ENCODE peak calls at places on chromosomes 16 and 17, in seven cellular contexts. Q is T47D; P is effector memory CD8-positive, alpha-beta T cell; B is activated CD4-positive, alpha-beta T cell treated with anti-CD3 and anti-CD28 coated beads for 36 hours; X is left cardiac atrium; Y is LoVo; J is fibroblast of mammary gland. I is an unnamed sample.

GRCh38 chr16:11100239-11100750 is 155.7 kb downstream of the SOCS1 start:
- DNase-seq in Y (no peak), Q (no peak), X (peak), P (no peak), J (peak), B (peak), I (no peak)

GRCh38 chr16:20153444-20153843 is 79.8 kb upstream of the GPR139 start:
- DNase-seq in X (no peak), Q (no peak), Y (no peak), J (no peak), P (no peak), B (no peak), I (no peak)

GRCh38 chr17:81322271-81323082 is 27.4 kb upstream of the SLC38A10 start:
- DNase-seq in P (no peak), Y (no peak), Q (peak), B (peak), J (peak), X (no peak), I (peak)

GRCh38 chr17:5587431-5588032 is 3.2 kb upstream of the NLRP1 start:
- DNase-seq in J (peak), B (peak), P (peak), Q (peak), X (no peak), Y (peak), I (peak)

GRCh38 chr17:66702106-66702936 is 132.6 kb upstream of the CACNG5 start:
- DNase-seq in Q (no peak), J (peak), X (no peak), B (no peak), P (no peak), Y (peak), I (peak)

GRCh38 chr16:74774223-74775139 is at the start of gene FA2H:
- DNase-seq in Q (peak), J (no peak), P (peak), B (peak), X (peak), Y (peak), I (peak)

GRCh38 chr16:11181242-11181888 is 74.6 kb downstream of the SOCS1 start:
- DNase-seq in Q (no peak), Y (no peak), X (no peak), J (no peak), B (no peak), P (no peak), I (no peak)

GRCh38 chr17:10114931-10115535 is 83.4 kb downstream of the GAS7 start:
- DNase-seq in X (peak), P (peak), B (peak), J (peak), Y (peak), Q (no peak), I (peak)

GRCh38 chr16:73298562-73298961 is 250.6 kb upstream of the ZFHX3 start:
- DNase-seq in P (no peak), J (no peak), B (no peak), X (no peak), Y (no peak), Q (no peak), I (no peak)

GRCh38 chr17:50169121-50169764 is 3.4 kb downstream of the SGCA start:
- DNase-seq in J (peak), B (peak), X (no peak), P (peak), Y (peak), Q (peak), I (peak)

GRCh38 chr16:19840524-19841110 is 44.0 kb downstream of the GPRC5B start:
- DNase-seq in J (no peak), Y (no peak), P (no peak), Q (no peak), X (peak), B (no peak), I (no peak)

GRCh38 chr17:60435244-60436170 is 13.2 kb downstream of the CHCT1 start:
- DNase-seq in Y (peak), Q (peak), P (peak), J (peak), B (peak), X (peak), I (peak)

GRCh38 chr16:383326-384020 is 1.7 kb upstream of the PGAP6 start:
- DNase-seq in J (no peak), P (no peak), Y (no peak), X (no peak), B (peak), Q (peak), I (no peak)

GRCh38 chr16:25066747-25067631 is 44.6 kb upstream of the LCMT1 start:
- DNase-seq in J (peak), X (peak), P (peak), B (peak), Q (peak), Y (peak), I (peak)

GRCh38 chr17:80780381-80781187 is 211.1 kb upstream of the CHMP6 start:
- DNase-seq in X (no peak), Q (no peak), J (peak), Y (no peak), B (peak), P (no peak), I (no peak)

GRCh38 chr17:21042434-21043295 is at the start of gene USP22:
- DNase-seq in J (no peak), P (no peak), Q (no peak), X (no peak), B (peak), Y (peak), I (no peak)

GRCh38 chr17:32266389-32267269 is 997 bp downstream of the RHBDL3 start:
- DNase-seq in J (no peak), B (peak), X (peak), Y (no peak), Q (no peak), P (peak), I (no peak)

GRCh38 chr16:3530371-3530914 is 29.6 kb downstream of the CLUAP1 start:
- DNase-seq in Q (no peak), B (no peak), Y (no peak), J (no peak), P (no peak), X (no peak), I (peak)

GRCh38 chr16:1152123-1152638 is 725 bp upstream of the CACNA1H start:
- DNase-seq in B (peak), Y (no peak), Q (peak), P (peak), J (no peak), X (no peak), I (no peak)

GRCh38 chr17:81020767-81021497 is 14.0 kb upstream of the BAIAP2 start:
- DNase-seq in P (no peak), J (peak), Q (no peak), B (no peak), Y (no peak), X (peak), I (no peak)

GRCh38 chr16:68372806-68373205 is 62.0 kb downstream of the PRMT7 start:
- DNase-seq in J (no peak), X (no peak), B (no peak), P (no peak), Y (no peak), Q (no peak), I (no peak)

GRCh38 chr17:65783845-65784334 is 222.4 kb upstream of the AXIN2 start:
- DNase-seq in X (no peak), P (no peak), J (peak), B (no peak), Q (peak), Y (peak), I (peak)

GRCh38 chr17:47813077-47813476 is 8.5 kb downstream of the OSBPL7 start:
- DNase-seq in J (no peak), Y (no peak), P (no peak), Q (no peak), X (no peak), B (no peak), I (no peak)

GRCh38 chr16:55328611-55329569 is 4.9 kb downstream of the IRX6 start:
- DNase-seq in P (no peak), J (no peak), Y (no peak), Q (no peak), B (no peak), X (no peak), I (no peak)

GRCh38 chr16:11742041-11742535 is 569 bp downstream of the TXNDC11 start:
- DNase-seq in Q (peak), P (no peak), X (peak), B (peak), Y (peak), J (no peak), I (no peak)

GRCh38 chr16:84144301-84144858 is 597 bp downstream of the HSDL1 start:
- DNase-seq in X (peak), Y (no peak), Q (peak), J (peak), B (peak), P (peak), I (no peak)

GRCh38 chr17:44014133-44014436 is 678 bp downstream of the TMEM101 start:
- DNase-seq in Y (no peak), J (no peak), B (no peak), P (no peak), Q (no peak), X (no peak), I (no peak)

I was measured in NCI-H460.